ENCODE peak calls at places on chromosomes 16 and 17, in seven cellular contexts. U is HepG2, E is GM12878, X is SK-N-SH, Z is HCT116, T is K562, K is H1. Q is an unnamed sample.

GRCh38 chr16:31452631-31453106 is 6.6 kb upstream of the ARMC5 start:
- DNase-seq in U (no peak), E (no peak), X (no peak), Z (no peak), T (peak), K (no peak), Q (peak)

GRCh38 chr17:10532026-10532425 is 13.7 kb upstream of the MYH1 start:
- DNase-seq in U (no peak), E (no peak), X (no peak), Z (no peak), T (no peak), K (no peak), Q (no peak)

GRCh38 chr16:24848065-24848464 is 2.3 kb downstream of the SLC5A11 start:
- DNase-seq in U (no peak), E (no peak), X (no peak), Z (peak), T (no peak), K (no peak), Q (no peak)

GRCh38 chr17:18106211-18106610 is 2.3 kb upstream of the MYO15A start:
- DNase-seq in U (no peak), E (no peak), X (no peak), Z (no peak), T (no peak), K (no peak), Q (no peak)

GRCh38 chr16:78425957-78426590 is 326.6 kb downstream of the WWOX start:
- DNase-seq in U (no peak), E (no peak), X (peak), Z (no peak), T (no peak), K (no peak), Q (no peak)

GRCh38 chr16:70740919-70741778 is 55.3 kb upstream of the MTSS2 start:
- DNase-seq in U (no peak), E (no peak), X (no peak), Z (no peak), T (no peak), K (no peak), Q (no peak)

GRCh38 chr17:52064791-52065211 is 93.7 kb downstream of the CA10 start:
- DNase-seq in U (no peak), E (no peak), X (no peak), Z (no peak), T (no peak), K (no peak), Q (no peak)

GRCh38 chr17:7336240-7337175 is at the start of gene ACAP1:
- DNase-seq in U (no peak), E (no peak), X (no peak), Z (no peak), T (peak), K (peak), Q (no peak)

GRCh38 chr17:41678907-41679739 is 9.6 kb upstream of the EIF1 start:
- DNase-seq in U (no peak), E (peak), X (no peak), Z (no peak), T (peak), K (no peak), Q (no peak)

GRCh38 chr17:41287050-41287449 is 11.6 kb downstream of the KRTAP9-7 start:
- DNase-seq in U (peak), E (no peak), X (no peak), Z (no peak), T (no peak), K (no peak), Q (no peak)

GRCh38 chr17:72022328-72022727 is 98.5 kb upstream of the SOX9 start:
- DNase-seq in U (no peak), E (no peak), X (no peak), Z (no peak), T (no peak), K (no peak), Q (no peak)

GRCh38 chr16:30992931-30993816 is 8.2 kb downstream of the HSD3B7 start:
- DNase-seq in U (no peak), E (no peak), X (peak), Z (no peak), T (peak), K (no peak), Q (no peak)

GRCh38 chr17:40931311-40931710 is 6.1 kb downstream of the KRT23 start:
- DNase-seq in U (peak), E (no peak), X (no peak), Z (no peak), T (no peak), K (no peak), Q (no peak)

GRCh38 chr16:64250866-64251265 is 871.0 kb downstream of the CDH11 start:
- DNase-seq in U (no peak), E (no peak), X (no peak), Z (no peak), T (no peak), K (no peak), Q (no peak)

GRCh38 chr17:66654341-66654740 is 180.6 kb upstream of the CACNG5 start:
- DNase-seq in U (no peak), E (no peak), X (no peak), Z (no peak), T (no peak), K (no peak), Q (no peak)

GRCh38 chr17:78127240-78127887 is 1.2 kb downstream of the TMC6 start:
- DNase-seq in U (peak), E (no peak), X (peak), Z (no peak), T (peak), K (no peak), Q (no peak)

GRCh38 chr16:61370564-61370963 is 665.7 kb downstream of the CDH8 start:
- DNase-seq in U (no peak), E (no peak), X (no peak), Z (no peak), T (no peak), K (no peak), Q (no peak)

DNA sequence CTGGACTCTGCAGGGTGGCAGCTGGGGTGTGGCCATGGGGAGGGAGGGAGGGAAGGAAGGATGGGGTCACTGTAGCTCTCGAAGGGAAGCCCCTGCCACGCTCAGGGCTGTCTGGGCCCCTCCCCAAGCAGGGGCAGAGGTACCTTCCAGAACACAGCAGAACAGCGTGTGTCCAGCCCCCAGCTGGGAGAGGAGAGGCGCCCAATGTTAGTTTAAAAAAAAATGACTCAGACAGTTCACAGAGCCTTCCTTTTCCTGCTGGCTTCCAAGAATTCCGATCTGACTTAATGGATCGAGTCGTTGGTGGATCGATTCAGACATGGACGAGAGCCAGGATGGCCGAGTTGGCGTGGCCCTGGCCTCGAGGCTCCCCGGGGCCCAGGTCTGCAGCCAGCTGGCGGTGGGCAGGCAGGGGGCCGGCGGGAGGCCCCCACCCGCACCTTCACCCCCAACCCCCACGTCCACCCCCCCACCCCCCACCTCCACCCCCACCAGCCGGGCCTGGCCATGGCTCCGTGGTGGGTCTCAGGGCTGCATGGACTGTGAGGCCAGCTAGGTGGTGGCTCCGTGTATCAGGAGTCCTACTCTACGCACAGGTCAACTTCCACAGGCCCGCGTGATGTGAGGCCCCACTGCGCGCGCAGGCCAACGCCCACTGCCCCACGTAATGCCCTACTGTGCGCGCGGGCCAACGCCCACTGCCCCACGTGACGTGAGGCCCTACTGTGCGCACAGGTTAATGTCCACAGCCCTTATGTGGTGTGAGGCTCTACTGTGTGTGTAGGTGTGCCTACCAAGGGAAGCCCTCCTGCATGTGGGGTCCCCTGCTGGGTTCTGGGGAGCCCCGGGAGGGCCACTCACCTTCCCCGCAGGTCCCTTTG is 21.8 kb downstream of the CACNA1H start:
- DNase-seq in U (peak), E (no peak), X (no peak), Z (peak), T (no peak), K (no peak), Q (no peak)
- H3K4me3 ChIP-seq in U (no peak), E (no peak), X (no peak), Z (no peak), T (no peak), K (no peak), Q (no peak)

GRCh38 chr16:86931410-86931941 is 353.1 kb downstream of the FOXL1 start:
- DNase-seq in U (no peak), E (no peak), X (no peak), Z (no peak), T (peak), K (no peak), Q (no peak)
- TF ChIP-seq YY1 in U (no peak), E (no peak), X (no peak), Z (no peak), T (no peak), K (no peak), Q (no peak)

GRCh38 chr17:14299261-14300093 is 1.4 kb upstream of the HS3ST3B1 start:
- DNase-seq in U (peak), E (no peak), X (no peak), Z (no peak), T (peak), K (peak), Q (no peak)

GRCh38 chr17:14298221-14298994 is 2.5 kb upstream of the HS3ST3B1 start:
- DNase-seq in U (no peak), E (no peak), X (no peak), Z (no peak), T (no peak), K (peak), Q (no peak)

GRCh38 chr17:14296511-14296910 is 4.4 kb upstream of the HS3ST3B1 start:
- DNase-seq in U (no peak), E (no peak), X (no peak), Z (no peak), T (no peak), K (no peak), Q (no peak)

GRCh38 chr17:14295676-14296075 is 5.2 kb upstream of the HS3ST3B1 start:
- DNase-seq in U (no peak), E (no peak), X (no peak), Z (no peak), T (no peak), K (no peak), Q (no peak)

DNA sequence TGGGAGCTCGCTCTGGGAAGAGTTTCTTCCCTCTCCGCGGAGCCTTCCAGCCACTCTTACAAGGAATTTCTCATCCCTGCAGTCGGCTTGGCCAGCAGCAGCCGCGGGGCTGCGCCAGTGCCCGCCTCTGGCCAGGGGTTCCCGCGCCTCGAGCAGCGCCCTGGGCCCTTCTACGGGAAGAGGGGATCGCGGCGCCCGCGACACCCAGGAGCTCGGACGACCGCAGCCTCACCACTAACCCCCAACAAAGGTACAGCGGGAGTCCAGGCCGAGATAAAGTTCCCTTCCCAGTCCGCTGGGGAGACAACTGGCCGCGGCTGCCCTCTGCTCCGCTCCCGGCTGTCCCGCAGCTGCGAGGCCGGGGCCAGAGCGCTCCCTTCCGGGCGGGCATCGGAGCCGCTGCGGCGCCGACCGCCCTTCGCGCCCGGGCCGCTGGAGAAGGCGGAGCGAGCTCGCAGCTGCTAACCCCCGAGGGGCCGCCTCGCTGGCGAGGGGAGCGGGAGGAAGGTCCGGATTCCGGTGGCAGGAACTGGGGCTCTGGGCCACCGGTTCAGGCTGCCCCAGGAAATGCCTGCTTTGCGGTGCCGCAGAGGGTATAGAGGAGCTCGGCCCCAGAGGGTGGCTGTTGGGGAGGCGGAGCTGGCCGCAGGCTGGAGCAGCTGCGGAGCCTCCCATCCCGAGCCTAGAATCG is 3.6 kb upstream of the HS3ST3B1 start:
- DNase-seq in U (peak), E (no peak), X (peak), Z (no peak), T (no peak), K (peak), Q (no peak)
- H3K9ac ChIP-seq in U (peak), E (no peak), X (no peak), Z (no peak), T (no peak), K (peak), Q (peak)

GRCh38 chr17:8954339-8954738 is 11.2 kb downstream of the PIK3R5 start:
- DNase-seq in U (no peak), E (no peak), X (no peak), Z (no peak), T (no peak), K (no peak), Q (peak)

GRCh38 chr17:8955021-8955420 is 10.5 kb downstream of the PIK3R5 start:
- DNase-seq in U (no peak), E (no peak), X (no peak), Z (no peak), T (no peak), K (no peak), Q (no peak)

GRCh38 chr17:8957721-8958120 is 7.8 kb downstream of the PIK3R5 start:
- DNase-seq in U (no peak), E (no peak), X (no peak), Z (no peak), T (no peak), K (peak), Q (no peak)

GRCh38 chr17:8955560-8955959 is 9.9 kb downstream of the PIK3R5 start:
- DNase-seq in U (no peak), E (no peak), X (no peak), Z (no peak), T (no peak), K (no peak), Q (no peak)

GRCh38 chr17:8956521-8956920 is 9.0 kb downstream of the PIK3R5 start:
- DNase-seq in U (no peak), E (peak), X (no peak), Z (no peak), T (no peak), K (no peak), Q (no peak)
- H3K4me3 ChIP-seq in U (no peak), E (peak), X (no peak), Z (no peak), T (no peak), K (no peak), Q (no peak)

DNA sequence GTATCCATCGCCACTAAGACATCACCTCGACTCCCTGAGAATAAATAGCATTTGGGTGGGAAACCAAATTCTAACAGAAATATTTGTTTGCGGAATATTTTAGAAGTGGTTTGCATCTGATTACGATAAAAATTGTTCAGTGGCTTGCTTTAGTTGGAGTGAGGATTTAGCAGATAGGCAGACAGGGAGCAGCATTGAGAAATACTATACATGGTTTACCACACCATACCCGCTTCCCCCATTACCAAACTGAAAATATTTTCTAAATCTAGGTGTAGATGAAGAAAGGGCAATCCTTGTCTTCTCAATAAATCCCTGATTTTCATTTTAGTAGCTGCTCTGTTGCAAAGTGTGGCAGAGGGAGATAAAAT is 895 bp upstream of the BAHCC1 start:
- DNase-seq in U (no peak), E (no peak), X (no peak), Z (no peak), T (no peak), K (no peak), Q (no peak)
- TF ChIP-seq YY1 in U (no peak), E (no peak), X (no peak), Z (no peak), T (no peak), K (no peak), Q (no peak)

DNA sequence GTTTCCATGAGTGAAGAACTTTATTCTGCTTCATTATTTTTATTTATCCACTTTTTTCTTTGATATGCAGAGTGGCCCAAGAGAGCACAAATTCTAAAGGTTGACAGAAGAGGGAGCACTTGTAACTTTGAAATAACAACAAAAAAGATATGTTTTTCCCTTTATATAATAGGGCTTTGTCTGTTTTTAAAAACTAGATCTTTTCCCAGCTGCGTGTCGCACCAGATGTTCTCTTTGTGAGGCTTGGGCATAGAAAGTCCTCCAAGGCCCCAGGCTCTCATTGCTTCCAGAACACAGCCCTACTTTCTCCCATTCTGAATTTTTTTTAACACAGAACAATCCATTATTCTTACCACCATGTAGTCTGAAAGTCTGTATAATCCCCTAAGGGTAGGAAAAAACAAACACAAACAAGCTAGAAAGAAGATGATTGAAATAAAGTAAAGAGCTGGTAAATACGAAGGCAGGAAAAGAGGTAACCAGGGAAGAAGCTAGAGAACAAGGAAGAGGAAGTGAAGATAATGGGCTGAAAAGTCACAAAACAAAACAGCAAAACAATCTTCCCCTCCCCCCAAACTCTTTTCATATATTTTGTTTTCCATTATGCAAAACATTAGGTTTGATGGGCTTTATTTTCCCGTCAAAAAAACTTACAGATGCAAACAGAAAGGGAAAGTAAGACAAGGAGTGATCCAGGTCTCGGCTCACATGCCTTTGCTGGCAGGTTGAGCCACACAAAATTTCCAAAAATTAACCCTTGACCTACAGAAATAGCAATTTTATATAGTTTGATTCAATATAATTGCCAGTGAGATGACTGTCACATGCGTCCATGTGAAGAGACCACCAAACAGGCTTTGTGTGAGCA is 160.3 kb downstream of the ABCA8 start:
- DNase-seq in U (peak), E (no peak), X (no peak), Z (no peak), T (no peak), K (no peak), Q (no peak)
- H3K9ac ChIP-seq in U (peak), E (peak), X (no peak), Z (no peak), T (no peak), K (no peak), Q (no peak)

GRCh38 chr16:80274576-80275191 is 266.1 kb upstream of the DYNLRB2 start:
- DNase-seq in U (no peak), E (no peak), X (no peak), Z (no peak), T (no peak), K (no peak), Q (no peak)
- H3K4me3 ChIP-seq in U (no peak), E (no peak), X (no peak), Z (no peak), T (no peak), K (no peak), Q (no peak)